ENCODE peak calls at places on chromosome 12, in six cellular contexts. N is HepG2, C is GM12878, V is GM12891, O is H1, X is K562. A is an unnamed sample.
A peak's percentile ranks its signal among the peaks of the same experiment; 100 is the strongest.

GRCh38 chr12:32366704-32367103 is 32.7 kb upstream of the FGD4 start:
- DNase-seq in X (no peak), O (no peak), N (no peak), V (no peak), C (no peak), A (no peak)

GRCh38 chr12:98644433-98644711 is 216 bp downstream of the IKBIP start:
- DNase-seq in N (no peak), X (no peak), V (no peak), O (no peak), C (no peak), A (peak; percentile 17)

GRCh38 chr12:50514526-50515276 is 9.9 kb downstream of the DIP2B start:
- DNase-seq in N (no peak), O (no peak), V (no peak), C (no peak), X (no peak), A (no peak)

GRCh38 chr12:12803186-12803585 is 10.0 kb upstream of the DDX47 start:
- DNase-seq in V (no peak), O (no peak), X (peak; percentile 74), N (peak; percentile 62), C (no peak), A (peak; percentile 56)

GRCh38 chr12:95412826-95413311 is 61.1 kb upstream of the METAP2 start:
- DNase-seq in N (no peak), C (no peak), V (no peak), O (no peak), X (no peak), A (no peak)

GRCh38 chr12:98754095-98754494 is 109.0 kb downstream of the APAF1 start:
- DNase-seq in O (no peak), C (peak; percentile 85), V (peak; percentile 60), X (peak; percentile 73), N (peak; percentile 67), A (peak; percentile 52)

GRCh38 chr12:1611775-1612174 is 17.3 kb upstream of the WNT5B start:
- DNase-seq in O (no peak), X (no peak), N (no peak), C (no peak), V (no peak), A (no peak)

GRCh38 chr12:49296034-49296835 is 1.3 kb downstream of the PRPH start:
- DNase-seq in C (no peak), O (no peak), V (peak; percentile 90), N (peak; percentile 27), X (peak; percentile 87), A (peak; percentile 89)

GRCh38 chr12:46358791-46359666 is 13.5 kb downstream of the SLC38A2 start:
- DNase-seq in V (no peak), C (no peak), N (no peak), X (no peak), O (no peak), A (no peak)

GRCh38 chr12:124592050-124592449 is 24.6 kb upstream of the NCOR2 start:
- DNase-seq in V (no peak), X (no peak), N (no peak), O (no peak), C (no peak), A (no peak)

GRCh38 chr12:16258963-16259362 is 18.5 kb downstream of the SLC15A5 start:
- DNase-seq in C (no peak), X (no peak), N (no peak), V (no peak), O (no peak), A (no peak)

GRCh38 chr12:6383572-6384498 is at the start of gene LTBR:
- DNase-seq in N (peak; percentile 83), V (peak; percentile 55), X (peak; percentile 84), C (no peak), O (no peak), A (no peak)

GRCh38 chr12:115204957-115205754 is 521.2 kb upstream of the TBX3 start:
- DNase-seq in N (no peak), C (no peak), V (no peak), X (no peak), O (no peak), A (no peak)

GRCh38 chr12:78863482-78864427 is 819 bp upstream of the SYT1 start:
- DNase-seq in O (peak; percentile 50), C (no peak), N (no peak), V (no peak), X (no peak), A (peak; percentile 9)

GRCh38 chr12:115413626-115414025 is 729.7 kb upstream of the TBX3 start:
- DNase-seq in O (no peak), V (no peak), C (no peak), N (no peak), X (no peak), A (no peak)

GRCh38 chr12:5510251-5510805 is 78.4 kb downstream of the NTF3 start:
- DNase-seq in X (no peak), O (no peak), V (no peak), N (no peak), C (no peak), A (no peak)

GRCh38 chr12:41188058-41188840 is at the start of gene PDZRN4:
- DNase-seq in O (no peak), X (no peak), V (no peak), N (no peak), C (no peak), A (no peak)

GRCh38 chr12:5200276-5201087 is 156.8 kb downstream of the KCNA5 start:
- DNase-seq in C (no peak), O (peak; percentile 58), X (peak; percentile 64), V (peak; percentile 32), N (peak; percentile 18), A (peak; percentile 30)

GRCh38 chr12:6607751-6608591 is 792 bp upstream of the CHD4 start:
- DNase-seq in V (no peak), X (peak; percentile 78), O (no peak), C (peak; percentile 67), N (peak; percentile 56), A (peak; percentile 53)

GRCh38 chr12:98896938-98897337 is 251.8 kb downstream of the APAF1 start:
- DNase-seq in O (no peak), N (no peak), V (no peak), C (no peak), X (no peak), A (no peak)

GRCh38 chr12:111126331-111126730 is 206.0 kb upstream of the MYL2 start:
- DNase-seq in O (no peak), X (no peak), N (no peak), V (no peak), C (no peak), A (no peak)

GRCh38 chr12:42372154-42372791 is 46.3 kb downstream of the PPHLN1 start:
- DNase-seq in C (peak; percentile 49), X (peak; percentile 53), N (peak; percentile 58), V (peak; percentile 5), O (no peak), A (peak; percentile 19)

GRCh38 chr12:46546634-46547273 is 174.2 kb upstream of the SLC38A2 start:
- DNase-seq in O (no peak), N (no peak), V (no peak), C (peak; percentile 25), X (no peak), A (peak; percentile 24)

DNA sequence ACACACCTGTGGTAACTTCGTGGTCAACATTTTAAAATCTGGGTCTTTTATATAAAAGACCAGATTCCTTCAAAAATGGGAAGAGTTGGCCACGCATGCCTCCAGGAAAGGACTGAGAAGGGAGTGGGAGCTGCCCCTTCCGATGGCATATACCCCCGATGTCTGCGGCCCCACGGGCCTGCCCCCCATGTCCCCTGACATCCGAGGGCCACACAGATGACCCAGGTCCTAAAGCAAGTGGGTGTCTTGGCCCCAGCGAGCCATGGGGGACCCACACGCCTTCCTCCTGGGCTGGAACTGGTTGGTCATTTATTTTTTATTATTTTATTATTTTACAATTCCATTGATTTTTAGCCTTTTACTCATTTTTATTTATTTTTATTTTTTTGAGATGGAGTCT is 142.5 kb downstream of the PIWIL1 start:
- DNase-seq in N (no peak), O (no peak), V (no peak), C (no peak), X (no peak), A (no peak)
- TF ChIP-seq TAF1 in N (no peak), O (no peak), V (no peak), C (no peak), X (no peak), A (no peak)

GRCh38 chr12:107253361-107253760 is 160.0 kb upstream of the CRY1 start:
- DNase-seq in N (no peak), C (no peak), V (no peak), X (no peak), O (no peak), A (no peak)

GRCh38 chr12:107258780-107259179 is 165.4 kb upstream of the CRY1 start:
- DNase-seq in V (no peak), N (no peak), X (no peak), O (no peak), C (no peak), A (no peak)

GRCh38 chr12:107251288-107251687 is 157.9 kb upstream of the CRY1 start:
- DNase-seq in V (no peak), C (no peak), N (no peak), O (no peak), X (no peak), A (no peak)

GRCh38 chr12:107254258-107254856 is 161.0 kb upstream of the CRY1 start:
- DNase-seq in X (no peak), C (no peak), O (no peak), N (no peak), V (no peak), A (no peak)
- TF ChIP-seq POLR2A in X (no peak), C (no peak), O (no peak), N (no peak), V (no peak), A (no peak)

DNA sequence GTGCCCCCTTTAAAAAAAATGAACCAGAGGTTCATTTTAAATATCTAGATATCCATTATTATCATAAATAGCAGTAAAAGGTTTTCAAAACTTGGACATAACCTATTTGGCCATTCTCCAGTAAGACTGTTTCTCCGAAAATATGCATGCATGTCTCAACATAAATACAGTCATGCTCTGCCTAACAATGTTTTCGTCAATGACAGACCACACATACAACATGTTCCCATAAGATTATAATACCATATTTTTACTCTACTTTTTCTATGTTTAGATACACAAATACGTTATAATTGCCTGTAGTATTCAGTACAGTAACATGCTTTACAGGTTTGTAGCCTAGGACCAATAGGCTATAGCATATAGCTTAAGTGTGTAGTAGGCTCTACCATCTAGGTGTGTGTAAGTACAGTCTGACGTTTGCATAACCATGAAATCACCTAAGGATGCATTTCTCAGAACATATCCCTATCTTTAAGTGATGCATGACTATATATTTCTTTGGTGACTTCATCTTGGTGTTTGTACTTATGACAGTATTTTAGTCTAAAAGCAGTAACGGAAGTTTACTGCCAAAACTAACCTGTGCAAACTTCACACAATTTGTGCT is 3.2 kb downstream of the TMEM19 start:
- DNase-seq in C (no peak), X (no peak), V (no peak), N (no peak), O (no peak), A (no peak)
- TF ChIP-seq POLR2AphosphoS5 in C (no peak), X (no peak), V (no peak), N (no peak), O (no peak), A (no peak)

GRCh38 chr12:105468464-105468863 is 138.0 kb downstream of the C12orf75 start:
- DNase-seq in O (no peak), N (no peak), X (no peak), C (no peak), V (no peak), A (no peak)

GRCh38 chr12:105466231-105466900 is 135.9 kb downstream of the C12orf75 start:
- DNase-seq in V (no peak), O (no peak), C (no peak), X (no peak), N (no peak), A (no peak)

GRCh38 chr12:105469182-105469581 is 138.7 kb downstream of the C12orf75 start:
- DNase-seq in O (no peak), C (no peak), V (no peak), X (no peak), N (no peak), A (no peak)

GRCh38 chr12:105467710-105468366 is 137.3 kb downstream of the C12orf75 start:
- DNase-seq in N (no peak), C (no peak), V (no peak), O (no peak), X (no peak), A (no peak)

GRCh38 chr12:105466901-105467598 is 136.6 kb downstream of the C12orf75 start:
- DNase-seq in O (no peak), N (no peak), C (no peak), X (no peak), V (no peak), A (no peak)
- TF ChIP-seq TAF1 in O (no peak), N (no peak), C (no peak), X (no peak), V (no peak), A (no peak)